ENCODE peak calls at places on chromosomes 6 and 20, in five cellular contexts. R is aorta; A is GM12878; W is colonic mucosa; X is CD8-positive, alpha-beta memory T cell. U is an unnamed sample.
A peak's percentile ranks its signal among the peaks of the same experiment; 100 is the strongest.

GRCh38 chr20:16785221-16785620 is 37.1 kb downstream of the OTOR start:
- DNase-seq in W (no peak), R (no peak), X (no peak), A (no peak), U (no peak)

GRCh38 chr6:132948889-132949288 is 134.5 kb downstream of the RPS12 start:
- DNase-seq in X (no peak), R (no peak), A (no peak), W (no peak), U (no peak)

GRCh38 chr6:42260424-42260888 is 42.8 kb upstream of the MRPS10 start:
- DNase-seq in W (no peak), R (no peak), A (no peak), X (no peak), U (no peak)

GRCh38 chr6:126643352-126643751 is 303.4 kb downstream of the CENPW start:
- DNase-seq in W (no peak), R (peak; percentile 32), A (no peak), X (no peak), U (no peak)

GRCh38 chr6:98672681-98673475 is 161.5 kb upstream of the POU3F2 start:
- DNase-seq in A (no peak), R (no peak), X (no peak), W (no peak), U (no peak)

GRCh38 chr6:45420083-45420908 is 42.6 kb upstream of the SUPT3H start:
- DNase-seq in A (no peak), X (peak; percentile 44), R (peak; percentile 49), W (peak; percentile 29), U (no peak)

GRCh38 chr6:127200114-127200513 is 66.5 kb upstream of the RNF146 start:
- DNase-seq in X (no peak), R (no peak), W (no peak), A (no peak), U (no peak)

GRCh38 chr6:128567029-128567428 is 46.6 kb upstream of the PTPRK start:
- DNase-seq in A (no peak), X (no peak), W (no peak), R (no peak), U (no peak)

GRCh38 chr6:144033816-144034540 is 25.9 kb upstream of the PLAGL1 start:
- DNase-seq in W (no peak), R (peak; percentile 55), X (no peak), A (no peak), U (no peak)

GRCh38 chr6:38054526-38054925 is 235.0 kb downstream of the ZFAND3 start:
- DNase-seq in R (no peak), W (no peak), X (no peak), A (no peak), U (no peak)

GRCh38 chr20:59125909-59126308 is 37.7 kb upstream of the ZNF831 start:
- DNase-seq in R (no peak), X (no peak), A (no peak), W (no peak), U (no peak)

GRCh38 chr6:25553502-25553901 is 98.5 kb upstream of the SCGN start:
- DNase-seq in W (no peak), X (no peak), R (no peak), A (no peak), U (no peak)

GRCh38 chr6:147390909-147391536 is 117.5 kb upstream of the SAMD5 start:
- DNase-seq in W (no peak), X (no peak), A (no peak), R (no peak), U (no peak)

GRCh38 chr6:44493593-44493992 is 106.1 kb downstream of the CDC5L start:
- DNase-seq in W (no peak), R (no peak), X (no peak), A (no peak), U (no peak)

DNA sequence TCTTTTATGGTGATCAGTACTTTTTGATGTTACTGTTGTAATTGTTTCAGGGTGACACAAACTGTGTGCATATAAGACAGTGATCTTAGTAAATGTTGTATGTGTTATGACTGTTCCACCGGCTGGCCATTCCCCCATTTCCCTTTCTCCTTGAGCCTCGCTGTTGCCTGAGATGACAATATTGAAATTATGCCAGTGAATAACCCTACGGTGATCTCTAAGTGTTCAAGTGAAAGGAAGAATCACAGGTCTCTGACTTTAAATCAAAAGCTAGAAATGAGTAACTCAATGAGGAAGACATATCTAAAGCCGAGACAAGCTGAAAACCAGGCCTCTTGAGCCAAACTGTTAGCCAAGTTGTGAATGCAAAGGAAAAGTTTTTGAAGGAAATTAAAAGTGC is 32.3 kb downstream of the TULP4 start:
- DNase-seq in R (no peak), X (no peak), A (peak; percentile 28), W (no peak), U (no peak)
- H3K9me3 ChIP-seq in R (no peaks in the 10 kb centered on the region), X (no peaks in the 10 kb centered on the region), A (peaks cover 7% of the 10 kb centered on the region), W (no peaks in the 10 kb centered on the region), U (peaks cover 3% of the 10 kb centered on the region)

DNA sequence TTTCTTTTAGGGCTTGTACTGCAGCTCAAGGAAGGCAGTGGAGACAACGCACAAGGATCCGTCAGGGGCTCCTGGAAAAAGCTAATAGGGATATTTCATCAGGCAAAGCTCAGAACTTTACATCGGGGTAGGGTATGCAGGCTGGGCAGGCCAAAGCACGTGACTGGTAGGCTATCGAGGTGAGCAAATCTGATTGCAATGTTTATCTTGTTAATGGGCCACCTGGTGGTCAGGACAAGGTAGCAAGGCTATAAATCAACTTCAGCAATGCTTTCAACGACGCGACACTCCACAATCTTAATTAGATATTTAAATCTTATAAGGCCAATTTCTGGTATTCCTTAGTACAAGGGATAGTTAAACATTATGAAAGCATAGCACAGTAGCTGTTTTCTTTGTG is 1302.8 kb upstream of the EYS start:
- DNase-seq in W (no peak), R (no peak), X (no peak), A (no peak), U (no peak)
- H3K27ac ChIP-seq in W (no peak overlapping the region), R (no peak overlapping the region), X (no peak overlapping the region), A (no peak overlapping the region), U (no peak overlapping the region)

GRCh38 chr20:9510926-9511325 is 3.5 kb upstream of the LAMP5 start:
- DNase-seq in A (peak; percentile 66), X (no peak), W (no peak), R (no peak), U (no peak)
- H3K4me1 ChIP-seq in A (peaks cover 47% of the 10 kb centered on the region), X (no peaks in the 10 kb centered on the region), W (no peaks in the 10 kb centered on the region), R (no peaks in the 10 kb centered on the region), U (no peaks in the 10 kb centered on the region)

DNA sequence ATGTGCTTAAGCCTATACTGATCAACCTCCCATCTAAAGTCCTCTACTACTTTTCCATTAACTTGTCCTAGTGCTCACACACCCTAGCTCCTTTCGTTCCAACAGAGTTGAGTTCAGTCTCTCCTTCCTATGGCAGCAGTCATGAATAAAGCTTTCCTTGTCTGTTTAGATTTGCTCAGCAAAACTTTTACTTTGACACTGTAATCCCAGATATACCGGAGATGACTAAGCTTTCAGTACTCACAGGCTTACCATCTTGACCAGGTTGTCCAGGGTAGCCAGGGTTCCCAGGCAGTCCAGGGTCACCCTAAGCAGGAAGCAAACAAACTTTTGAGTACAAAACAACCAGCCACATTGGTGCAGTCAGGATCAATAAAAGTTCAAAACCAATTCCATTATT is 90.7 kb downstream of the COL21A1 start:
- DNase-seq in W (no peak), X (no peak), A (no peak), R (no peak), U (no peak)
- H3K9me3 ChIP-seq in W (no peaks in the 10 kb centered on the region), X (no peaks in the 10 kb centered on the region), A (no peaks in the 10 kb centered on the region), R (peaks cover 1% of the 10 kb centered on the region), U (no peaks in the 10 kb centered on the region)

GRCh38 chr20:19779634-19780033 is 21.6 kb downstream of the RIN2 start:
- DNase-seq in R (no peak), A (peak; percentile 38), X (no peak), W (no peak), U (peak; percentile 38)
- H3K27ac ChIP-seq in R (no peak overlapping the region), A (no peak overlapping the region), X (no peak overlapping the region), W (no peak overlapping the region), U (no peak overlapping the region)